ENCODE peak calls at places on chromosomes 16 and 17, in six cellular contexts. One of them, this sample, is unnamed.

GRCh38 chr16:68297908-68298307 is 12.8 kb downstream of the SLC7A6OS start:
- DNase-seq in MG63: no peak
- DNase-seq in heart left ventricle: no peak
- DNase-seq in CD4-positive, alpha-beta T cell: no peak
- DNase-seq in upper lobe of right lung: no peak
- DNase-seq in A549: no peak
- DNase-seq in this sample: no peak

GRCh38 chr17:61261001-61261587 is 138.5 kb upstream of the TBX2 start:
- DNase-seq in CD4-positive, alpha-beta T cell: no peak
- DNase-seq in A549: no peak
- DNase-seq in upper lobe of right lung: no peak
- DNase-seq in MG63: no peak
- DNase-seq in heart left ventricle: no peak
- DNase-seq in this sample: no peak

GRCh38 chr17:69874220-69874670 is 200.8 kb upstream of the KCNJ16 start:
- DNase-seq in MG63: peak; percentile 57
- DNase-seq in heart left ventricle: no peak
- DNase-seq in upper lobe of right lung: no peak
- DNase-seq in A549: no peak
- DNase-seq in CD4-positive, alpha-beta T cell: no peak
- DNase-seq in this sample: no peak

GRCh38 chr17:49496183-49496865 is 1.2 kb downstream of the NGFR start:
- DNase-seq in MG63: peak; percentile 69
- DNase-seq in A549: peak; percentile 72
- DNase-seq in upper lobe of right lung: peak; percentile 87
- DNase-seq in heart left ventricle: peak; percentile 76
- DNase-seq in CD4-positive, alpha-beta T cell: peak; percentile 80
- DNase-seq in this sample: peak; percentile 81

GRCh38 chr17:36212958-36213357 is 2.1 kb downstream of the CCL4L2 start:
- DNase-seq in upper lobe of right lung: no peak
- DNase-seq in A549: no peak
- DNase-seq in CD4-positive, alpha-beta T cell: no peak
- DNase-seq in heart left ventricle: no peak
- DNase-seq in MG63: no peak
- DNase-seq in this sample: no peak

GRCh38 chr16:3623642-3624041 is 12.2 kb upstream of the SLX4 start:
- DNase-seq in A549: no peak
- DNase-seq in CD4-positive, alpha-beta T cell: no peak
- DNase-seq in heart left ventricle: no peak
- DNase-seq in upper lobe of right lung: no peak
- DNase-seq in MG63: no peak
- DNase-seq in this sample: no peak

GRCh38 chr17:38602862-38603785 is 2.6 kb downstream of the SRCIN1 start:
- DNase-seq in heart left ventricle: no peak
- DNase-seq in A549: no peak
- DNase-seq in CD4-positive, alpha-beta T cell: no peak
- DNase-seq in MG63: no peak
- DNase-seq in upper lobe of right lung: no peak
- DNase-seq in this sample: no peak

GRCh38 chr17:31489295-31490018 is 98.0 kb downstream of the RAB11FIP4 start:
- DNase-seq in A549: no peak
- DNase-seq in MG63: no peak
- DNase-seq in CD4-positive, alpha-beta T cell: peak; percentile 27
- DNase-seq in upper lobe of right lung: peak; percentile 80
- DNase-seq in heart left ventricle: no peak
- DNase-seq in this sample: peak; percentile 90

GRCh38 chr16:57042157-57043111 is 49.9 kb upstream of the CPNE2 start:
- DNase-seq in upper lobe of right lung: no peak
- DNase-seq in MG63: no peak
- DNase-seq in CD4-positive, alpha-beta T cell: peak; percentile 67
- DNase-seq in heart left ventricle: no peak
- DNase-seq in A549: no peak
- DNase-seq in this sample: no peak

GRCh38 chr17:72479113-72479512 is 358.3 kb downstream of the SOX9 start:
- DNase-seq in upper lobe of right lung: no peak
- DNase-seq in heart left ventricle: no peak
- DNase-seq in A549: peak; percentile 51
- DNase-seq in MG63: no peak
- DNase-seq in CD4-positive, alpha-beta T cell: no peak
- DNase-seq in this sample: peak; percentile 60

GRCh38 chr17:38455288-38455915 is 27.1 kb downstream of the ARHGAP23 start:
- DNase-seq in CD4-positive, alpha-beta T cell: no peak
- DNase-seq in A549: no peak
- DNase-seq in upper lobe of right lung: no peak
- DNase-seq in MG63: no peak
- DNase-seq in heart left ventricle: no peak
- DNase-seq in this sample: no peak

GRCh38 chr16:70463235-70463634 is 8.8 kb downstream of the FCSK start:
- DNase-seq in heart left ventricle: no peak
- DNase-seq in A549: no peak
- DNase-seq in upper lobe of right lung: no peak
- DNase-seq in CD4-positive, alpha-beta T cell: no peak
- DNase-seq in MG63: no peak
- DNase-seq in this sample: no peak

GRCh38 chr17:51611585-51611984 is 351.2 kb downstream of the UTP18 start:
- DNase-seq in MG63: no peak
- DNase-seq in A549: no peak
- DNase-seq in heart left ventricle: peak; percentile 29
- DNase-seq in CD4-positive, alpha-beta T cell: no peak
- DNase-seq in upper lobe of right lung: no peak
- DNase-seq in this sample: no peak

GRCh38 chr16:53061701-53062159 is 6.9 kb downstream of the CHD9 start:
- DNase-seq in upper lobe of right lung: peak; percentile 77
- DNase-seq in MG63: no peak
- DNase-seq in CD4-positive, alpha-beta T cell: no peak
- DNase-seq in A549: no peak
- DNase-seq in heart left ventricle: peak; percentile 49
- DNase-seq in this sample: peak; percentile 85

GRCh38 chr17:60717814-60718213 is 40.2 kb downstream of the BCAS3 start:
- DNase-seq in heart left ventricle: no peak
- DNase-seq in A549: no peak
- DNase-seq in upper lobe of right lung: no peak
- DNase-seq in CD4-positive, alpha-beta T cell: no peak
- DNase-seq in MG63: no peak
- DNase-seq in this sample: no peak

GRCh38 chr17:68461589-68461988 is 4.3 kb upstream of the WIPI1 start:
- DNase-seq in upper lobe of right lung: no peak
- DNase-seq in heart left ventricle: no peak
- DNase-seq in CD4-positive, alpha-beta T cell: no peak
- DNase-seq in A549: no peak
- DNase-seq in MG63: no peak
- DNase-seq in this sample: no peak

GRCh38 chr17:58822148-58823050 is 66.7 kb downstream of the PPM1E start:
- DNase-seq in A549: no peak
- DNase-seq in CD4-positive, alpha-beta T cell: no peak
- DNase-seq in upper lobe of right lung: no peak
- DNase-seq in heart left ventricle: no peak
- DNase-seq in MG63: no peak
- DNase-seq in this sample: no peak

GRCh38 chr16:87789437-87790277 is 23.9 kb upstream of the KLHDC4 start:
- DNase-seq in A549: peak; percentile 100
- DNase-seq in upper lobe of right lung: no peak
- DNase-seq in heart left ventricle: no peak
- DNase-seq in CD4-positive, alpha-beta T cell: no peak
- DNase-seq in MG63: peak; percentile 99
- DNase-seq in this sample: no peak

GRCh38 chr16:78483124-78483992 is 383.9 kb downstream of the WWOX start:
- DNase-seq in heart left ventricle: no peak
- DNase-seq in A549: no peak
- DNase-seq in CD4-positive, alpha-beta T cell: no peak
- DNase-seq in MG63: no peak
- DNase-seq in upper lobe of right lung: no peak
- DNase-seq in this sample: no peak

GRCh38 chr16:89366561-89367537 is 123.5 kb downstream of the ANKRD11 start:
- DNase-seq in A549: no peak
- DNase-seq in CD4-positive, alpha-beta T cell: no peak
- DNase-seq in MG63: no peak
- DNase-seq in upper lobe of right lung: peak; percentile 45
- DNase-seq in heart left ventricle: no peak
- DNase-seq in this sample: no peak

GRCh38 chr16:49050607-49051006 is 231.0 kb downstream of the CBLN1 start:
- DNase-seq in A549: no peak
- DNase-seq in CD4-positive, alpha-beta T cell: no peak
- DNase-seq in heart left ventricle: no peak
- DNase-seq in upper lobe of right lung: no peak
- DNase-seq in MG63: no peak
- DNase-seq in this sample: no peak

GRCh38 chr16:20114356-20114755 is 40.7 kb upstream of the GPR139 start:
- DNase-seq in A549: peak; percentile 65
- DNase-seq in CD4-positive, alpha-beta T cell: no peak
- DNase-seq in MG63: peak; percentile 89
- DNase-seq in heart left ventricle: no peak
- DNase-seq in upper lobe of right lung: no peak
- DNase-seq in this sample: no peak

GRCh38 chr17:62581769-62582168 is 45.7 kb upstream of the MRC2 start:
- DNase-seq in heart left ventricle: no peak
- DNase-seq in CD4-positive, alpha-beta T cell: no peak
- DNase-seq in upper lobe of right lung: no peak
- DNase-seq in MG63: peak; percentile 18
- DNase-seq in A549: no peak
- DNase-seq in this sample: no peak

GRCh38 chr16:26816885-26817571 is 249.7 kb upstream of the C16orf82 start:
- DNase-seq in CD4-positive, alpha-beta T cell: no peak
- DNase-seq in upper lobe of right lung: no peak
- DNase-seq in heart left ventricle: no peak
- DNase-seq in MG63: peak; percentile 78
- DNase-seq in A549: no peak
- DNase-seq in this sample: no peak

GRCh38 chr17:31481783-31482081 is 90.3 kb downstream of the RAB11FIP4 start:
- DNase-seq in heart left ventricle: no peak
- DNase-seq in A549: no peak
- DNase-seq in CD4-positive, alpha-beta T cell: no peak
- DNase-seq in MG63: no peak
- DNase-seq in upper lobe of right lung: no peak
- DNase-seq in this sample: no peak

GRCh38 chr17:33482636-33483035 is 189.5 kb upstream of the ASIC2 start:
- DNase-seq in MG63: no peak
- DNase-seq in A549: no peak
- DNase-seq in heart left ventricle: no peak
- DNase-seq in upper lobe of right lung: no peak
- DNase-seq in CD4-positive, alpha-beta T cell: no peak
- DNase-seq in this sample: no peak

GRCh38 chr16:75169899-75170405 is 21.6 kb downstream of the ZFP1 start:
- DNase-seq in CD4-positive, alpha-beta T cell: no peak
- DNase-seq in upper lobe of right lung: no peak
- DNase-seq in heart left ventricle: no peak
- DNase-seq in A549: no peak
- DNase-seq in MG63: no peak
- DNase-seq in this sample: no peak
- H3K9me3 ChIP-seq in CD4-positive, alpha-beta T cell: peaks cover 76% of the 10 kb centered on the region
- H3K9me3 ChIP-seq in upper lobe of right lung: peaks cover 26% of the 10 kb centered on the region
- H3K9me3 ChIP-seq in heart left ventricle: peaks cover 94% of the 10 kb centered on the region
- H3K9me3 ChIP-seq in A549: peaks cover 98% of the 10 kb centered on the region
- H3K9me3 ChIP-seq in MG63: peaks cover 8% of the 10 kb centered on the region
- H3K9me3 ChIP-seq in this sample: peaks cover 78% of the 10 kb centered on the region

GRCh38 chr16:75742424-75743047 is 16.2 kb upstream of the CPHXL start:
- DNase-seq in heart left ventricle: no peak
- DNase-seq in CD4-positive, alpha-beta T cell: no peak
- DNase-seq in A549: peak; percentile 31
- DNase-seq in MG63: no peak
- DNase-seq in upper lobe of right lung: no peak
- DNase-seq in this sample: no peak

GRCh38 chr16:75750516-75750915 is 24.2 kb upstream of the CPHXL start:
- DNase-seq in MG63: no peak
- DNase-seq in A549: no peak
- DNase-seq in heart left ventricle: no peak
- DNase-seq in upper lobe of right lung: no peak
- DNase-seq in CD4-positive, alpha-beta T cell: no peak
- DNase-seq in this sample: no peak

GRCh38 chr16:75745823-75746222 is 19.5 kb upstream of the CPHXL start:
- DNase-seq in upper lobe of right lung: no peak
- DNase-seq in heart left ventricle: no peak
- DNase-seq in MG63: no peak
- DNase-seq in CD4-positive, alpha-beta T cell: no peak
- DNase-seq in A549: no peak
- DNase-seq in this sample: no peak

DNA sequence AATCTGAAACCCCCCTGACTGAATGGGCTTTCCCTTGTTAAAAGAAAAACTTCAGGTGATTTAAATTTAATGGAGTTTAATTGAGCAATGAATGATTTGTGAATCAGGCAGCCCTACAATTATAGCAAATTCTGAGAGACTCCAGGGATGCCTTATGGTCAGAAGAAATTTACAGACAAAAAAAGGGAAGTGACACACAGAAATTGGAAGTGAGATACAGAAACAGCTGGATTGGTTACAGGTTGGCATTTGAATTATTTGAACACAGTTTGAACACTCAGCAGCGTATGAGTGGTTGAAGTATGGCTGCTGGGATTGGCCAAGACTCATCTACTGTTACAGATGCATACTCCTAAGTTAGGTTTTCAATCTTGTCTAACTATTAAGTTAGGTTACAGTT is 19.0 kb upstream of the CPHXL start:
- DNase-seq in CD4-positive, alpha-beta T cell: no peak
- DNase-seq in MG63: no peak
- DNase-seq in upper lobe of right lung: no peak
- DNase-seq in heart left ventricle: no peak
- DNase-seq in A549: no peak
- DNase-seq in this sample: no peak
- H3K9me3 ChIP-seq in CD4-positive, alpha-beta T cell: peaks cover 6% of the 10 kb centered on the region
- H3K9me3 ChIP-seq in MG63: peaks cover 7% of the 10 kb centered on the region
- H3K9me3 ChIP-seq in upper lobe of right lung: no peaks in the 10 kb centered on the region
- H3K9me3 ChIP-seq in heart left ventricle: peaks cover 18% of the 10 kb centered on the region
- H3K9me3 ChIP-seq in A549: peaks cover 30% of the 10 kb centered on the region
- H3K9me3 ChIP-seq in this sample: peaks cover 22% of the 10 kb centered on the region

DNA sequence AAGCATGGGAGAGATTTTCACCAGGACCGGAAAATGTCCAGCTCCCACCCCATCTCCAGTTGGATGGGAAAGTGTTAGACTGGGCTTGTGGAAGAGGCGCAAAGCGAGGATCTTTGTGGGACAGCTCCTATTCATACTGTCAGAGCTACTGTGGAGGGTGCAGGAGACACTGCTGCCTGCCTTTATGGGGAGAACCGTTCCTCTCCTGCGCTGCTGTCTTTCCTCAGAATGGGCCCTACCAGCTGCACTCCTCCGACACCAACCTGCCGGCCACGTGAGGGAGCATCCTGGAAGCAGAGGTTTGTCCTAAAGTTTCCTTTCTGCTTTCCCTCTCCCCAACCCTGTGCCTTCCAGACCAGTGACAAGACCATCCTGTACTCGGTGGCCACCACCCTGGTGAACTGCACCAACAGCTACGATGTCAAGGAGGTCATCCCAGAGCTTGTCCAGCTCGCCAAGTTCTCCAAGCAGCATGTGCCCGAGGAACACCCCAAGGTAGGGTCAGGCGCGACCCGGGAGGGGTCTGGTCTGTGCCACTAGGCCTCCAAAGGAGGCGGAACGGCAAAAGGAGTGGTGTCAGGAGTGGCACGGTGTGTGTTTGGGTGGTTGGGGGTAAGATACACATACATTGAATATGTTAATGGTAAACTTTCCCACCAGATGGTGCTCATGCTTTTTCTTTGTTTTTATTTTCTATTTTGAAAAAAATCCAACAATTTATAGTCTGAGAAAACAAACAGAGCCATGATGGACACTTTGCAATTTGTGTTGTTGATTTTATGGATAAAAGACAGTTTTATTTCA is 23.0 kb downstream of the SLC35G3 start:
- DNase-seq in MG63: no peak
- DNase-seq in A549: peak; percentile 37
- DNase-seq in heart left ventricle: no peak
- DNase-seq in CD4-positive, alpha-beta T cell: no peak
- DNase-seq in upper lobe of right lung: no peak
- DNase-seq in this sample: no peak
- H3K9me3 ChIP-seq in MG63: no peaks in the 10 kb centered on the region
- H3K9me3 ChIP-seq in A549: no peaks in the 10 kb centered on the region
- H3K9me3 ChIP-seq in heart left ventricle: no peaks in the 10 kb centered on the region
- H3K9me3 ChIP-seq in CD4-positive, alpha-beta T cell: no peaks in the 10 kb centered on the region
- H3K9me3 ChIP-seq in upper lobe of right lung: no peaks in the 10 kb centered on the region
- H3K9me3 ChIP-seq in this sample: no peaks in the 10 kb centered on the region

GRCh38 chr17:83176956-83177583 is 97.7 kb downstream of the METRNL start:
- DNase-seq in CD4-positive, alpha-beta T cell: no peak
- DNase-seq in MG63: no peak
- DNase-seq in heart left ventricle: no peak
- DNase-seq in A549: no peak
- DNase-seq in upper lobe of right lung: no peak
- DNase-seq in this sample: peak; percentile 41
- H3K9me3 ChIP-seq in CD4-positive, alpha-beta T cell: no peaks in the 10 kb centered on the region
- H3K9me3 ChIP-seq in MG63: no peaks in the 10 kb centered on the region
- H3K9me3 ChIP-seq in heart left ventricle: no peaks in the 10 kb centered on the region
- H3K9me3 ChIP-seq in A549: no peaks in the 10 kb centered on the region
- H3K9me3 ChIP-seq in upper lobe of right lung: no peaks in the 10 kb centered on the region
- H3K9me3 ChIP-seq in this sample: no peaks in the 10 kb centered on the region